ENCODE peak calls at places on chromosomes 2 and 18, in seven cellular contexts. F is fibroblast of the conjunctiva, M is activated gamma-delta T cell, T is NCI-H460, O is psoas muscle, H is AG20443, B is aorta. I is an unnamed sample.

GRCh38 chr2:111905990-111906735 is 7.8 kb downstream of the MERTK start:
- DNase-seq in T (no peak), F (no peak), O (no peak), H (no peak), B (no peak), M (no peak), I (no peak)

GRCh38 chr18:36130883-36131653 is 1.4 kb downstream of the ELP2 start:
- DNase-seq in M (no peak), F (no peak), O (no peak), H (no peak), T (no peak), B (no peak), I (no peak)

GRCh38 chr2:131590896-131591295 is 63.2 kb downstream of the CCDC74A start:
- DNase-seq in F (no peak), H (no peak), T (no peak), O (no peak), B (no peak), M (no peak), I (no peak)

GRCh38 chr2:236915726-236916125 is 170.0 kb upstream of the COPS8 start:
- DNase-seq in T (no peak), O (no peak), H (no peak), M (no peak), F (no peak), B (no peak), I (no peak)

GRCh38 chr18:42192251-42193248 is 237.5 kb downstream of the PIK3C3 start:
- DNase-seq in M (no peak), H (no peak), B (no peak), T (peak), O (no peak), F (no peak), I (no peak)

GRCh38 chr2:210128961-210129360 is 42.2 kb downstream of the KANSL1L start:
- DNase-seq in M (no peak), H (no peak), O (no peak), F (no peak), B (no peak), T (no peak), I (no peak)

GRCh38 chr18:34976899-34977786 is 64.1 kb upstream of the MAPRE2 start:
- DNase-seq in F (no peak), O (peak), T (peak), B (peak), H (peak), M (peak), I (peak)

GRCh38 chr2:39123436-39123999 is 2.7 kb upstream of the SOS1 start:
- DNase-seq in H (no peak), O (no peak), T (no peak), B (no peak), F (no peak), M (no peak), I (no peak)

GRCh38 chr2:219491278-219491967 is 7.3 kb upstream of the GMPPA start:
- DNase-seq in F (no peak), B (no peak), T (no peak), H (no peak), O (no peak), M (no peak), I (peak)

GRCh38 chr2:208064220-208064951 is 39.1 kb upstream of the PLEKHM3 start:
- DNase-seq in M (no peak), H (peak), O (no peak), B (no peak), F (peak), T (no peak), I (no peak)

GRCh38 chr18:35406666-35407065 is 29.5 kb upstream of the ZNF396 start:
- DNase-seq in F (no peak), B (no peak), O (no peak), H (no peak), T (no peak), M (no peak), I (no peak)

GRCh38 chr2:212359425-212360067 is 179.1 kb downstream of the ERBB4 start:
- DNase-seq in O (no peak), H (no peak), F (no peak), B (no peak), T (no peak), M (no peak), I (no peak)